ENCODE peak calls at places on chromosomes 5 and 9, in five cellular contexts. U is coronary artery, L is foreskin fibroblast, I is colonic mucosa, M is PC-9. C is an unnamed sample.

GRCh38 chr5:73081093-73081492 is 39.3 kb upstream of the TMEM171 start:
- DNase-seq in U (no peak), L (no peak), I (no peak), M (no peak), C (no peak)

GRCh38 chr9:108290839-108291585 is 564.8 kb downstream of the ACTL7B start:
- DNase-seq in U (no peak), L (peak; percentile 85), I (no peak), M (no peak), C (no peak)

GRCh38 chr5:139698461-139699146 is 50.5 kb downstream of the CXXC5 start:
- DNase-seq in U (peak; percentile 90), L (peak; percentile 81), I (peak; percentile 69), M (peak; percentile 38), C (peak; percentile 58)

GRCh38 chr9:110303136-110303535 is 34.5 kb downstream of the TXNDC8 start:
- DNase-seq in U (no peak), L (peak; percentile 56), I (no peak), M (no peak), C (peak; percentile 4)

GRCh38 chr9:105510024-105510423 is 47.9 kb upstream of the FKTN start:
- DNase-seq in U (no peak), L (peak; percentile 47), I (no peak), M (no peak), C (peak; percentile 79)

GRCh38 chr9:32350682-32351081 is 33.8 kb upstream of the ACO1 start:
- DNase-seq in U (no peak), L (no peak), I (no peak), M (no peak), C (peak; percentile 15)

GRCh38 chr9:33535541-33535940 is 11.5 kb downstream of the ANKRD18B start:
- DNase-seq in U (no peak), L (no peak), I (no peak), M (no peak), C (no peak)

GRCh38 chr5:53601570-53601969 is 41.1 kb downstream of the NDUFS4 start:
- DNase-seq in U (no peak), L (no peak), I (no peak), M (peak; percentile 12), C (no peak)

GRCh38 chr9:88233091-88233490 is 94.8 kb upstream of the SPATA31C2 start:
- DNase-seq in U (no peak), L (no peak), I (no peak), M (no peak), C (no peak)

GRCh38 chr5:14983666-14984441 is 112.3 kb upstream of the ANKH start:
- DNase-seq in U (no peak), L (no peak), I (peak; percentile 49), M (no peak), C (no peak)

GRCh38 chr9:134068742-134069535 is 1.1 kb upstream of the BRD3 start:
- DNase-seq in U (peak; percentile 65), L (no peak), I (no peak), M (no peak), C (no peak)

GRCh38 chr5:135192351-135192750 is 158.3 kb upstream of the PITX1 start:
- DNase-seq in U (no peak), L (no peak), I (no peak), M (no peak), C (no peak)

GRCh38 chr9:123267481-123268239 is 726 bp downstream of the STRBP start:
- DNase-seq in U (peak; percentile 72), L (no peak), I (peak; percentile 33), M (peak; percentile 11), C (no peak)

GRCh38 chr9:87479801-87480201 is 17.9 kb upstream of the DAPK1 start:
- DNase-seq in U (no peak), L (no peak), I (no peak), M (no peak), C (no peak)

GRCh38 chr5:129724647-129725046 is 23.2 kb upstream of the MINAR2 start:
- DNase-seq in U (no peak), L (no peak), I (no peak), M (no peak), C (no peak)

GRCh38 chr9:135378751-135379150 is 100.8 kb upstream of the PPP1R26 start:
- DNase-seq in U (no peak), L (no peak), I (no peak), M (no peak), C (no peak)

GRCh38 chr5:159061834-159062530 is 37.7 kb downstream of the EBF1 start:
- DNase-seq in U (no peak), L (no peak), I (no peak), M (no peak), C (no peak)

GRCh38 chr5:41122459-41122858 is 51.3 kb upstream of the MROH2B start:
- DNase-seq in U (no peak), L (no peak), I (no peak), M (no peak), C (no peak)

DNA sequence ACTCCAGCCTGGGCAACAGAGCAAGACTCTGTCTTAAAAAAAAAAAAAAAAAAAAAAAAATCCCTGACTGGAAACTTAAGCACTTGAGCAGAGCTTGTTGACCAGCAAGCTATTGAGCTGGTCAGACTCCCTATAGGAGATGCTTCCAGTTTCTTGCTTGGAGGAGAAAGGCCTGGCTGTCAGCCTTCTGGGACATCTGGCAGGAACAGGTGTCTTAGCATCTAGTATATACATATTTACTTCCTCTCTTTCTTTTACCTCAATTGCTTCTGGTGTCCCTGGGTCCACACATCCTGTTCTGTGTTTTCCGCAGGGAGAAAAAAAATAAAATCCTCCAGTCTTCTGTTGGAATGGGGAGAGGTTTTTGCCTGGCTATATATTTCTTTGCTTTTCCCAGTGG is 60.1 kb downstream of the PRKACG start:
- DNase-seq in U (no peak), L (no peak), I (no peak), M (no peak), C (no peak)
- TF ChIP-seq CTCF in U (no peak), L (no peak), I (no peak), M (no peak), C (no peak)

DNA sequence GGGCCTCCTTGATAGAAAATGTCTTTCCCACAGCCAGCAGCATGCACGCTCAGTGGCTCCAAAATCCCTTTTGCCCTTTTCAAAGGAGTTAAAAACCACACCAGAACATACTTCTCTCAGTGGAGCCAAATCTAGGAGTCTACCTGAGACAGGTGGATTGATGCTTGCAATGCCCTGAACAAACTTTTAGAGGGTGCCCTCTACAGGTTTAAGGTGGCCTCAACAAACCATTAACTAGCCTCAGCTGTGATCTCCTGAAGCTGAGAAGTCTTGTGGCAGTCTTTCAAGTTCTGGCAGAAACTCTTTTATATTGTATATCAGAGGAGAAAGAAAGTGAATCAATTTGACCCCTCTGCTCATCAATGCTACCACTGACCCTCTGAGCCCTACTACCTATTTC is 125.4 kb downstream of the MED27 start:
- DNase-seq in U (no peak), L (no peak), I (no peak), M (no peak), C (no peak)
- TF ChIP-seq CTCF in U (no peak), L (peak; percentile 15), I (no peak), M (peak; percentile 57), C (peak; percentile 54)

DNA sequence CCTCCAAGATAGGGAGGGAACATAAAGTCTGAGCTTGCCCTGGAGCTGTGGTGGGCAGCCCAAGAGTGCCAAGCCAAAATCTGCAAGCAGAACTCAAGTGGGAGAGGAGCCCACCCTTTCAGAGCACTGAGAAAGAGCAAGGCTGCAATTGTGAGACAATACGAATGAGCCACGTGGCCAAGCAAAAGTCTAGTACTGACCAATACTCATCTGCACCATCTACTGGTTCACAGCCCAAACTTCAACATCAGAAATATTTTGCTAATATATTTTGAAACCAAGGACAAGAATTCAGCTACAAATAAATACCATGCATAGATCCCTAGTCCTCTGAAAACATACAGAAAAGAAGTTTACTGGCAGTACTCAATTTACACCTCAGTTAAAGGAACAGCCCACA is 696.2 kb upstream of the COX7C start:
- DNase-seq in U (no peak), L (no peak), I (no peak), M (no peak), C (no peak)
- TF ChIP-seq CTCF in U (no peak), L (no peak), I (no peak), M (peak; percentile 43), C (no peak)

GRCh38 chr5:110588241-110588962 is 138.1 kb downstream of the TMEM232 start:
- DNase-seq in U (no peak), L (no peak), I (no peak), M (no peak), C (no peak)

GRCh38 chr5:110594866-110595265 is 131.6 kb downstream of the TMEM232 start:
- DNase-seq in U (no peak), L (no peak), I (no peak), M (no peak), C (no peak)

GRCh38 chr5:110590187-110590586 is 136.3 kb downstream of the TMEM232 start:
- DNase-seq in U (no peak), L (no peak), I (no peak), M (no peak), C (no peak)
- TF ChIP-seq CTCF in U (no peak), L (peak; percentile 35), I (peak; percentile 23), M (peak; percentile 63), C (no peak)

GRCh38 chr5:107607656-107608368 is 62.9 kb downstream of the EFNA5 start:
- DNase-seq in U (no peak), L (no peak), I (no peak), M (no peak), C (no peak)
- TF ChIP-seq CTCF in U (no peak), L (no peak), I (no peak), M (no peak), C (no peak)